ENCODE peak calls at places on chromosome X, in eight cellular contexts. G, I, R, D, Q, L, K and W are unnamed samples.

GRCh38 chrX:39152106-39152649 is 350.9 kb downstream of the MID1IP1 start:
- ATAC-seq in G (no peak), Q (no peak), R (no peak), I (peak; percentile 71), L (no peak), D (peak; percentile 81), K (peak; percentile 49), W (no peak)

GRCh38 chrX:2677764-2678163 is 13.3 kb upstream of the CD99 start:
- ATAC-seq in G (no peak), I (peak; percentile 91), D (peak; percentile 71), Q (peak; percentile 99), K (no peak), L (no peak), R (peak; percentile 97), W (peak; percentile 99)

GRCh38 chrX:33336783-33337182 is 125.4 kb upstream of the DMD start:
- ATAC-seq in G (no peak), L (no peak), K (peak; percentile 58), I (peak; percentile 54), D (peak; percentile 40), Q (no peak), R (peak; percentile 72), W (no peak)

GRCh38 chrX:43974076-43974475 is 886 bp upstream of the NDP start:
- ATAC-seq in I (no peak), R (no peak), D (no peak), G (no peak), K (no peak), L (no peak), Q (peak; percentile 21), W (no peak)

GRCh38 chrX:131802836-131803626 is 220.1 kb upstream of the STK26 start:
- ATAC-seq in R (peak; percentile 91), L (no peak), Q (peak; percentile 95), I (peak; percentile 97), D (peak; percentile 41), G (no peak), K (peak; percentile 89), W (peak; percentile 70)

GRCh38 chrX:120768254-120768653 is 107.4 kb downstream of the CT47B1 start:
- ATAC-seq in K (peak; percentile 29), G (no peak), I (no peak), R (no peak), L (no peak), D (no peak), Q (no peak), W (no peak)

GRCh38 chrX:106286053-106286650 is 118.0 kb downstream of the PWWP3B start:
- ATAC-seq in I (no peak), L (no peak), D (no peak), K (no peak), Q (no peak), G (no peak), R (no peak), W (peak; percentile 36)

GRCh38 chrX:75673468-75673867 is 111.6 kb downstream of the MAGEE2 start:
- ATAC-seq in I (peak; percentile 94), K (peak; percentile 80), L (no peak), G (no peak), D (peak; percentile 99), Q (no peak), R (no peak), W (no peak)

GRCh38 chrX:39253551-39253950 is 452.3 kb downstream of the MID1IP1 start:
- ATAC-seq in L (no peak), G (no peak), K (no peak), R (no peak), Q (no peak), I (peak; percentile 26), D (no peak), W (peak; percentile 79)

GRCh38 chrX:108437789-108438623 is at the start of gene COL4A6:
- ATAC-seq in K (peak; percentile 38), D (peak; percentile 39), R (peak; percentile 63), Q (no peak), L (no peak), I (peak; percentile 20), G (no peak), W (peak; percentile 43)

GRCh38 chrX:112672788-112673560 is 6.8 kb downstream of the LHFPL1 start:
- ATAC-seq in L (no peak), G (no peak), I (no peak), R (no peak), D (no peak), K (peak; percentile 38), Q (no peak), W (no peak)

GRCh38 chrX:19554786-19555185 is 39.5 kb upstream of the MAP3K15 start:
- ATAC-seq in Q (no peak), G (no peak), R (no peak), I (no peak), D (no peak), L (peak; percentile 84), K (no peak), W (no peak)

GRCh38 chrX:51461053-51462050 is 35.0 kb downstream of the NUDT11 start:
- ATAC-seq in I (peak; percentile 68), R (no peak), Q (peak; percentile 43), L (no peak), G (no peak), D (no peak), K (peak; percentile 49), W (no peak)

GRCh38 chrX:9471571-9471985 is 6.7 kb downstream of the TBL1X start:
- ATAC-seq in R (no peak), G (no peak), I (no peak), K (no peak), Q (no peak), D (no peak), L (no peak), W (no peak)

GRCh38 chrX:2342878-2343277 is 157.9 kb downstream of the DHRSX start:
- ATAC-seq in L (no peak), D (no peak), K (no peak), G (no peak), Q (no peak), R (no peak), I (no peak), W (no peak)

GRCh38 chrX:12702509-12703091 is 88.6 kb upstream of the PRPS2 start:
- ATAC-seq in L (no peak), K (no peak), I (no peak), D (no peak), Q (no peak), G (no peak), R (no peak), W (peak; percentile 52)

GRCh38 chrX:17164079-17164478 is 210.9 kb upstream of the NHS start:
- ATAC-seq in K (no peak), G (no peak), I (no peak), R (no peak), Q (no peak), L (no peak), D (no peak), W (no peak)

GRCh38 chrX:106481341-106481740 is 130.4 kb upstream of the RADX start:
- ATAC-seq in Q (peak; percentile 74), K (peak; percentile 88), R (peak; percentile 33), L (no peak), I (peak; percentile 90), G (no peak), D (peak; percentile 88), W (peak; percentile 74)

GRCh38 chrX:42602566-42602965 is 175.4 kb downstream of the PPP1R2C start:
- ATAC-seq in G (no peak), R (no peak), Q (no peak), L (no peak), I (no peak), K (no peak), D (no peak), W (peak; percentile 59)

GRCh38 chrX:31132803-31133202 is 61.0 kb upstream of the FTHL17 start:
- ATAC-seq in K (no peak), I (no peak), D (no peak), Q (no peak), L (no peak), G (no peak), R (no peak), W (no peak)